ENCODE peak calls at places on chromosomes 16 and 17, in nine cellular contexts. S is left cardiac atrium; K is BJ; Q is stimulated activated CD8-positive, alpha-beta memory T cell treated with anti-CD3 and anti-CD28 coated beads, Interleukin-15, amount 100 ng/mL, for 24 hours; D is progenitor cell of endocrine pancreas; T is T-helper 1 cell; V is activated naive CD4-positive, alpha-beta T cell; W is T-helper 2 cell; C is GM13977. Y is an unnamed sample.

GRCh38 chr17:34070712-34071111 is 184.4 kb upstream of the CCL2 start:
- DNase-seq in S (no peak), K (no peak), Q (no peak), D (no peak), T (no peak), V (no peak), W (no peak), C (no peak), Y (no peak)

GRCh38 chr16:67447508-67448076 is 16.7 kb downstream of the HSD11B2 start:
- DNase-seq in S (no peak), K (no peak), Q (peak; percentile 39), D (no peak), T (peak; percentile 73), V (peak; percentile 25), W (no peak), C (peak; percentile 77), Y (no peak)

GRCh38 chr17:64037802-64038201 is 17.4 kb upstream of the ICAM2 start:
- DNase-seq in S (no peak), K (no peak), Q (no peak), D (no peak), T (no peak), V (no peak), W (no peak), C (no peak), Y (no peak)

GRCh38 chr16:49952386-49952785 is 72.6 kb upstream of the CNEP1R1 start:
- DNase-seq in S (no peak), K (no peak), Q (no peak), D (no peak), T (no peak), V (no peak), W (no peak), C (no peak), Y (no peak)

GRCh38 chr16:14202697-14203096 is 131.6 kb downstream of the MRTFB start:
- DNase-seq in S (no peak), K (no peak), Q (no peak), D (no peak), T (no peak), V (no peak), W (no peak), C (no peak), Y (no peak)

GRCh38 chr17:45428954-45429337 is 3.7 kb downstream of the ARHGAP27 start:
- DNase-seq in S (no peak), K (no peak), Q (no peak), D (no peak), T (no peak), V (no peak), W (no peak), C (peak; percentile 67), Y (peak; percentile 53)

GRCh38 chr16:19118938-19119431 is 5.2 kb downstream of the ITPRIPL2 start:
- DNase-seq in S (peak; percentile 62), K (peak; percentile 71), Q (no peak), D (no peak), T (peak; percentile 36), V (no peak), W (no peak), C (no peak), Y (no peak)

GRCh38 chr17:17347234-17347955 is 44.2 kb downstream of the NT5M start:
- DNase-seq in S (no peak), K (no peak), Q (no peak), D (no peak), T (no peak), V (no peak), W (no peak), C (no peak), Y (no peak)

GRCh38 chr17:57889892-57890856 is 40.3 kb upstream of the MRPS23 start:
- DNase-seq in S (peak; percentile 84), K (no peak), Q (no peak), D (no peak), T (no peak), V (no peak), W (no peak), C (no peak), Y (peak; percentile 81)

GRCh38 chr16:84532299-84532724 is 27.9 kb upstream of the MEAK7 start:
- DNase-seq in S (peak; percentile 76), K (peak; percentile 95), Q (no peak), D (no peak), T (no peak), V (no peak), W (no peak), C (no peak), Y (no peak)

GRCh38 chr17:8849311-8850041 is 18.0 kb downstream of the PIK3R6 start:
- DNase-seq in S (no peak), K (no peak), Q (no peak), D (no peak), T (no peak), V (no peak), W (no peak), C (no peak), Y (no peak)

GRCh38 chr16:69741951-69742904 is 12.5 kb downstream of the NOB1 start:
- DNase-seq in S (peak; percentile 88), K (no peak), Q (no peak), D (no peak), T (no peak), V (no peak), W (no peak), C (no peak), Y (peak; percentile 74)

GRCh38 chr16:67718668-67719047 is 458 bp downstream of the GFOD2 start:
- DNase-seq in S (no peak), K (no peak), Q (no peak), D (no peak), T (no peak), V (no peak), W (no peak), C (peak; percentile 64), Y (no peak)